ENCODE peak calls at places on chromosome 1, in six cellular contexts. E is NCI-H1417; B is CD4-positive, alpha-beta memory T cell; S is NCI-H2107; H is stimulated activated CD8-positive, alpha-beta memory T cell treated with anti-CD3 and anti-CD28 coated beads, Interleukin-7, amount 100 ng/mL, for 1 hour; D is nephron progenitor cell. P is an unnamed sample.

GRCh38 chr1:54105736-54106269 is 47.0 kb downstream of the CDCP2 start:
- DNase-seq in S (no peak), H (no peak), B (no peak), D (no peak), E (no peak), P (no peak)

GRCh38 chr1:22105611-22106207 is 37.2 kb downstream of the WNT4 start:
- DNase-seq in S (peak), D (peak), E (peak), B (peak), H (no peak), P (peak)

GRCh38 chr1:167344112-167344511 is 123.4 kb downstream of the POU2F1 start:
- DNase-seq in E (no peak), D (no peak), H (no peak), B (no peak), S (no peak), P (no peak)

GRCh38 chr1:164575356-164575755 is 16.4 kb downstream of the PBX1 start:
- DNase-seq in S (no peak), H (no peak), E (no peak), B (no peak), D (no peak), P (no peak)

GRCh38 chr1:8396912-8397406 is 79.0 kb downstream of the SLC45A1 start:
- DNase-seq in D (no peak), E (no peak), S (no peak), B (peak), H (no peak), P (no peak)

GRCh38 chr1:27632387-27633297 is 2.3 kb downstream of the FGR start:
- DNase-seq in H (no peak), D (no peak), B (peak), E (no peak), S (no peak), P (no peak)

GRCh38 chr1:93779540-93780121 is 98.0 kb upstream of the BCAR3 start:
- DNase-seq in H (no peak), B (no peak), D (no peak), E (no peak), S (no peak), P (no peak)

GRCh38 chr1:149978547-149979023 is 31.9 kb downstream of the OTUD7B start:
- DNase-seq in B (no peak), E (no peak), S (no peak), H (no peak), D (no peak), P (no peak)

GRCh38 chr1:109620396-109620817 is 770 bp downstream of the AMPD2 start:
- DNase-seq in H (no peak), B (no peak), D (peak), S (no peak), E (peak), P (no peak)

GRCh38 chr1:207076181-207076949 is 12.3 kb upstream of the C4BPB start:
- DNase-seq in H (no peak), S (no peak), D (no peak), E (no peak), B (no peak), P (no peak)

GRCh38 chr1:179164494-179164893 is 65.0 kb downstream of the ABL2 start:
- DNase-seq in E (no peak), S (no peak), H (no peak), B (no peak), D (no peak), P (no peak)

GRCh38 chr1:1400576-1401456 is 1.7 kb upstream of the CCNL2 start:
- DNase-seq in D (no peak), B (no peak), E (no peak), S (no peak), H (no peak), P (no peak)

GRCh38 chr1:231841616-231842344 is 215.2 kb downstream of the DISC1 start:
- DNase-seq in E (no peak), H (no peak), S (no peak), D (no peak), B (no peak), P (no peak)